ENCODE peak calls at places on chromosomes 13 and 19, in ten cellular contexts. C is H9; D is AG09309; O is NCI-H1092 treated with DMSO at 0.1 percent for 48 hours; B is activated T-cell treated with anti-CD3 and anti-CD28 coated beads for 1 hour; A is SJCRH30; M is H7; G is erythroblast; J is stimulated activated CD8-positive, alpha-beta memory T cell treated with anti-CD3 and anti-CD28 coated beads, Interleukin-2, amount 100 ng/mL, for 48 hours; T is neural progenitor cell. I is an unnamed sample.

GRCh38 chr13:66657165-66657895 is 572.8 kb downstream of the PCDH9 start:
- DNase-seq in C (no peak), D (peak), O (peak), B (no peak), A (peak), M (no peak), G (no peak), J (no peak), T (peak), I (no peak)

GRCh38 chr19:51450730-51451307 is 7.4 kb downstream of the SIGLEC8 start:
- DNase-seq in C (no peak), D (no peak), O (no peak), B (no peak), A (no peak), M (no peak), G (no peak), J (peak), T (no peak), I (no peak)

GRCh38 chr19:30225615-30226463 is 146.3 kb upstream of the ZNF536 start:
- DNase-seq in C (no peak), D (no peak), O (no peak), B (no peak), A (peak), M (peak), G (no peak), J (no peak), T (peak), I (no peak)

GRCh38 chr19:16463341-16463990 is 8.3 kb downstream of the EPS15L1 start:
- DNase-seq in C (no peak), D (no peak), O (no peak), B (no peak), A (no peak), M (no peak), G (no peak), J (no peak), T (no peak), I (no peak)

GRCh38 chr19:50486823-50487515 is 10.3 kb upstream of the GARIN5A start:
- DNase-seq in C (peak), D (no peak), O (no peak), B (peak), A (peak), M (peak), G (peak), J (peak), T (peak), I (peak)

GRCh38 chr19:11180346-11180745 is 17.0 kb downstream of the KANK2 start:
- DNase-seq in C (no peak), D (no peak), O (no peak), B (no peak), A (no peak), M (no peak), G (no peak), J (no peak), T (no peak), I (no peak)

GRCh38 chr19:42071247-42071646 is 1.2 kb upstream of the GRIK5 start:
- DNase-seq in C (no peak), D (no peak), O (no peak), B (no peak), A (no peak), M (no peak), G (no peak), J (no peak), T (no peak), I (no peak)

GRCh38 chr19:6613711-6614110 is 22.8 kb upstream of the CD70 start:
- DNase-seq in C (no peak), D (peak), O (no peak), B (no peak), A (no peak), M (no peak), G (no peak), J (no peak), T (no peak), I (no peak)

GRCh38 chr19:48102870-48103751 is 7.5 kb downstream of the PLA2G4C start:
- DNase-seq in C (peak), D (no peak), O (peak), B (peak), A (peak), M (peak), G (peak), J (no peak), T (peak), I (peak)

GRCh38 chr13:110645750-110646149 is 30.4 kb downstream of the NAXD start:
- DNase-seq in C (no peak), D (no peak), O (no peak), B (no peak), A (no peak), M (no peak), G (no peak), J (no peak), T (no peak), I (no peak)

GRCh38 chr13:66831317-66831716 is 398.8 kb downstream of the PCDH9 start:
- DNase-seq in C (no peak), D (no peak), O (no peak), B (no peak), A (no peak), M (no peak), G (no peak), J (no peak), T (no peak), I (no peak)

GRCh38 chr19:45558399-45558878 is 26.2 kb downstream of the OPA3 start:
- DNase-seq in C (peak), D (no peak), O (peak), B (peak), A (peak), M (peak), G (peak), J (peak), T (peak), I (peak)

GRCh38 chr19:55585658-55586339 is 5.2 kb upstream of the ZNF579 start:
- DNase-seq in C (peak), D (no peak), O (peak), B (no peak), A (peak), M (peak), G (no peak), J (peak), T (peak), I (peak)

GRCh38 chr19:56015756-56016155 is 29.2 kb downstream of the NLRP5 start:
- DNase-seq in C (no peak), D (no peak), O (no peak), B (no peak), A (peak), M (no peak), G (no peak), J (no peak), T (peak), I (no peak)

GRCh38 chr13:71703145-71703544 is 163.9 kb downstream of the DACH1 start:
- DNase-seq in C (no peak), D (no peak), O (no peak), B (no peak), A (no peak), M (no peak), G (no peak), J (no peak), T (no peak), I (no peak)

GRCh38 chr19:11141937-11142527 is 13.6 kb downstream of the SPC24 start:
- DNase-seq in C (peak), D (no peak), O (no peak), B (no peak), A (no peak), M (peak), G (no peak), J (no peak), T (no peak), I (no peak)

GRCh38 chr19:48095637-48096175 is 14.9 kb downstream of the PLA2G4C start:
- DNase-seq in C (no peak), D (no peak), O (no peak), B (no peak), A (no peak), M (no peak), G (no peak), J (no peak), T (no peak), I (no peak)

GRCh38 chr19:36207605-36208252 is 6.7 kb downstream of the ZNF565 start:
- DNase-seq in C (no peak), D (no peak), O (no peak), B (no peak), A (no peak), M (no peak), G (no peak), J (no peak), T (no peak), I (no peak)

GRCh38 chr13:85828094-85828684 is 29.0 kb upstream of the SLITRK6 start:
- DNase-seq in C (no peak), D (no peak), O (peak), B (no peak), A (peak), M (no peak), G (peak), J (no peak), T (peak), I (no peak)

GRCh38 chr13:23510979-23511735 is 59.1 kb upstream of the TNFRSF19 start:
- DNase-seq in C (no peak), D (no peak), O (peak), B (no peak), A (peak), M (peak), G (peak), J (no peak), T (peak), I (no peak)

GRCh38 chr19:4186087-4186993 is 3.9 kb downstream of the ANKRD24 start:
- DNase-seq in C (peak), D (no peak), O (peak), B (peak), A (peak), M (peak), G (peak), J (peak), T (peak), I (peak)

GRCh38 chr13:84500016-84500415 is 617.7 kb upstream of the SLITRK1 start:
- DNase-seq in C (no peak), D (peak), O (no peak), B (no peak), A (no peak), M (no peak), G (no peak), J (no peak), T (no peak), I (no peak)

GRCh38 chr13:59343993-59344780 is 819.5 kb downstream of the DIAPH3 start:
- DNase-seq in C (no peak), D (no peak), O (no peak), B (no peak), A (peak), M (no peak), G (peak), J (no peak), T (no peak), I (no peak)

GRCh38 chr19:1251233-1251502 is 2.8 kb downstream of the MIDN start:
- DNase-seq in C (no peak), D (no peak), O (peak), B (no peak), A (peak), M (peak), G (peak), J (no peak), T (peak), I (no peak)

GRCh38 chr13:19634129-19634740 is 776 bp downstream of the MPHOSPH8 start:
- DNase-seq in C (no peak), D (peak), O (peak), B (no peak), A (peak), M (no peak), G (peak), J (no peak), T (peak), I (no peak)

GRCh38 chr13:97245011-97245410 is 22.9 kb downstream of the MBNL2 start:
- DNase-seq in C (no peak), D (no peak), O (no peak), B (no peak), A (no peak), M (no peak), G (no peak), J (no peak), T (no peak), I (no peak)

GRCh38 chr13:53104120-53104519 is 75.5 kb downstream of the OLFM4 start:
- DNase-seq in C (no peak), D (no peak), O (no peak), B (no peak), A (no peak), M (no peak), G (no peak), J (no peak), T (no peak), I (no peak)

GRCh38 chr13:45162194-45162593 is 38.7 kb downstream of the KCTD4 start:
- DNase-seq in C (no peak), D (no peak), O (no peak), B (no peak), A (no peak), M (no peak), G (no peak), J (no peak), T (no peak), I (no peak)

GRCh38 chr13:40404407-40404806 is 262.0 kb downstream of the FOXO1 start:
- DNase-seq in C (no peak), D (no peak), O (no peak), B (no peak), A (no peak), M (no peak), G (no peak), J (no peak), T (no peak), I (no peak)

GRCh38 chr13:77509221-77509620 is 26.3 kb upstream of the SCEL start:
- DNase-seq in C (no peak), D (no peak), O (no peak), B (no peak), A (no peak), M (no peak), G (no peak), J (no peak), T (no peak), I (no peak)

GRCh38 chr13:30058429-30058828 is 208.0 kb upstream of the UBL3 start:
- DNase-seq in C (no peak), D (no peak), O (no peak), B (no peak), A (no peak), M (no peak), G (no peak), J (no peak), T (no peak), I (no peak)

GRCh38 chr13:93687261-93687660 is 460.7 kb downstream of the GPC6 start:
- DNase-seq in C (no peak), D (no peak), O (no peak), B (no peak), A (no peak), M (no peak), G (no peak), J (no peak), T (no peak), I (no peak)

GRCh38 chr19:45905016-45905415 is 2.6 kb upstream of the MYPOP start:
- DNase-seq in C (no peak), D (no peak), O (no peak), B (no peak), A (no peak), M (no peak), G (no peak), J (no peak), T (no peak), I (no peak)

GRCh38 chr13:86569974-86570373 is 770.8 kb upstream of the SLITRK6 start:
- DNase-seq in C (no peak), D (no peak), O (no peak), B (no peak), A (no peak), M (no peak), G (no peak), J (no peak), T (no peak), I (no peak)

GRCh38 chr13:96141032-96141431 is 51.1 kb downstream of the HS6ST3 start:
- DNase-seq in C (no peak), D (no peak), O (no peak), B (no peak), A (peak), M (no peak), G (no peak), J (no peak), T (peak), I (no peak)

GRCh38 chr19:16944626-16945363 is 56.0 kb downstream of the F2RL3 start:
- DNase-seq in C (no peak), D (no peak), O (no peak), B (no peak), A (no peak), M (peak), G (no peak), J (no peak), T (no peak), I (no peak)